ENCODE peak calls at places on chromosomes 2 and 18, in nine cellular contexts. B is sigmoid colon, G is HL-60, N is suprapubic skin, Y is Panc1, X is spleen, I is breast epithelium, C is upper lobe of left lung, S is GM23338. D is an unnamed sample.

GRCh38 chr2:238220892-238221521 is 17.5 kb upstream of the ILKAP start:
- DNase-seq in B (no peak), G (no peak), N (no peak), Y (no peak), X (no peak), I (no peak), C (no peak), S (no peak), D (no peak)

GRCh38 chr2:18430996-18431748 is 129.3 kb downstream of the RDH14 start:
- DNase-seq in B (no peak), G (no peak), N (no peak), Y (no peak), X (no peak), I (no peak), C (no peak), S (no peak), D (no peak)

GRCh38 chr18:67600181-67600631 is 83.7 kb upstream of the DSEL start:
- DNase-seq in B (no peak), G (no peak), N (no peak), Y (no peak), X (no peak), I (no peak), C (no peak), S (no peak), D (no peak)

GRCh38 chr18:13381331-13381730 is 162.8 kb downstream of the LDLRAD4 start:
- DNase-seq in B (peak; percentile 60), G (no peak), N (no peak), Y (no peak), X (no peak), I (no peak), C (peak; percentile 10), S (no peak), D (no peak)

GRCh38 chr2:168369087-168369486 is 87.0 kb upstream of the CERS6 start:
- DNase-seq in B (no peak), G (no peak), N (no peak), Y (no peak), X (no peak), I (no peak), C (no peak), S (no peak), D (no peak)

GRCh38 chr2:191439481-191439880 is 194.3 kb downstream of the MYO1B start:
- DNase-seq in B (no peak), G (no peak), N (no peak), Y (no peak), X (no peak), I (no peak), C (no peak), S (no peak), D (no peak)

GRCh38 chr2:68594041-68594440 is 49.3 kb upstream of the PROKR1 start:
- DNase-seq in B (no peak), G (peak; percentile 13), N (no peak), Y (no peak), X (no peak), I (no peak), C (no peak), S (no peak), D (no peak)

GRCh38 chr2:152443771-152444170 is 108.8 kb downstream of the FMNL2 start:
- DNase-seq in B (no peak), G (no peak), N (no peak), Y (no peak), X (no peak), I (no peak), C (no peak), S (no peak), D (peak; percentile 72)

GRCh38 chr2:102392096-102392495 is 30.9 kb upstream of the IL18RAP start:
- DNase-seq in B (no peak), G (no peak), N (no peak), Y (no peak), X (no peak), I (no peak), C (no peak), S (no peak), D (no peak)

GRCh38 chr2:237677951-237678481 is 50.6 kb downstream of the LRRFIP1 start:
- DNase-seq in B (peak; percentile 85), G (no peak), N (peak; percentile 83), Y (no peak), X (peak; percentile 76), I (no peak), C (peak; percentile 73), S (no peak), D (no peak)

GRCh38 chr2:134389331-134389835 is 135.5 kb downstream of the MGAT5 start:
- DNase-seq in B (no peak), G (no peak), N (no peak), Y (no peak), X (no peak), I (no peak), C (no peak), S (no peak), D (no peak)

GRCh38 chr2:134381141-134381540 is 127.3 kb downstream of the MGAT5 start:
- DNase-seq in B (no peak), G (no peak), N (no peak), Y (no peak), X (no peak), I (no peak), C (no peak), S (no peak), D (no peak)

GRCh38 chr2:134386321-134386720 is 132.4 kb downstream of the MGAT5 start:
- DNase-seq in B (no peak), G (no peak), N (no peak), Y (no peak), X (no peak), I (no peak), C (no peak), S (no peak), D (no peak)

GRCh38 chr2:134384131-134384530 is 130.3 kb downstream of the MGAT5 start:
- DNase-seq in B (no peak), G (no peak), N (no peak), Y (no peak), X (no peak), I (no peak), C (no peak), S (no peak), D (no peak)

DNA sequence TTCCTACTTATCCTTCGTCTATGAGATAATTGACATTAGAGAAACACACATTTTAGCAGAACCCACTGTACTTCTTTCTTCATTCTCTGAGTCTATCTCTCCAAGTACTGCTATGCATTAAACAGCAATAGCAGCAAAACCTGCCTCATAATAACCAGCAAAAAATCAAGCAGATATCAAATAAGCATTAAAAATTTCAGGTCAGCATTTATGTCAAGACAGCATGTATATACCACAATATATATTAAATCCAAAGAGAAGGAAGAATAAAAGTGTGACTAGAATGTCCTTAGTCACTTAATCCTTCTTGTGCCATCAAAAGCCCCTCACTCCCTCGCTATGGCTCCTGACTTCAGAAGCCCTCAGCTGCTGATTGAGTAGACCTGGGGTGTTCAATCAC is 131.3 kb downstream of the MGAT5 start:
- DNase-seq in B (no peak), G (no peak), N (no peak), Y (no peak), X (no peak), I (no peak), C (no peak), S (no peak), D (no peak)
- H3K27ac ChIP-seq in B (no peak overlapping the region), G (no peak overlapping the region), N (no peak overlapping the region), Y (no peak overlapping the region), X (no peak overlapping the region), I (no peak overlapping the region), C (no peak overlapping the region), S (no peak overlapping the region), D (no peak overlapping the region)

DNA sequence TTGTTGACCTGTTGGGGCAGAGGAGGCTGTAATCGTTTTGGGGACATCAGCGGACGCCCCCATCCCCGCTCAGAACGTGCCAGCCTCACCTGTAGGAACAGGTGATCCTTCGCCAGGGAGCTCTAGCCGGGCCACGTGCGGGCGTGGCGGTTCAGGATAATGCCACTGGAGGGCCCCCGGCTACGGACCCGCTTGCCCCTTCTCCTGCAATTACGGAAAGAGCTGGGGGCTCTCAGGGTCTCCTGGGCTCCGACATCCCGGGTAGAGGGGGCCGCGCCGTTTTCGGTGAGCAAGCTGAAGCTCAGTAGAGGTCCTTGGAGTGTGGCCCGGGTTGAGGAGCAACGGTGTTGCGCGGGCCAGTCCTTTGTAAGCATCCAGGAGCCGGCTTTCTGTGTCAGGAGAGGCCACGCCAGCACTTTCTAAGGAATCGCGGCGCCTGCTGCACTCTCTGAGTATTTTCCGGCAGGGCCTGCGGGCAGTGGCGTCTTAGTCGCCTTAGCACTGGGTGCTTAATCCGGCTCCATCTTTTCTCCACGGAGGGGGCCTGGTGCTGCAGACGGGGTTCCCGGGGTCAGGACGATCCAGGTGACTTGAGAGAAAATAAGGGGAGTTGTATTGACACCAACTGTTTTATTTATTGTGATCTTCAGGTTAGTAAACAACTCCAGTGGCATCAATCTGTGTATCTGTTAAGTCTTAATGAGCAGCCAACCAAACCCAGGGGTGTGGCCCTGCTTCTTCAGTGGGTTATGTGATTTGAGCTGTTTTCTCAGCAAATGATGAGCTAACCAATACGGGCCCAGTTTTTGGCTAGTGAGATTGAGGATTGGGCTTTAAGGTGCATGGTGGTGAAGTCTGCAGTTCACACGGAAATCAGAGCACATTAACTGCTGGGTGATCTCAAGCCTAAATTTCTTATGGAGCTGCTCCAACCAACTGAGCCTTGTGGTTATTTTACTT is 1.9 kb downstream of the MTCL1 start:
- DNase-seq in B (peak; percentile 87), G (no peak), N (peak; percentile 70), Y (no peak), X (peak; percentile 80), I (peak; percentile 32), C (no peak), S (peak; percentile 82), D (peak; percentile 92)
- TF ChIP-seq POLR2AphosphoS5 in B (no peak), G (no peak), N (no peak), Y (no peak), X (no peak), I (no peak), C (no peak), S (no peak), D (peak; percentile 32)

DNA sequence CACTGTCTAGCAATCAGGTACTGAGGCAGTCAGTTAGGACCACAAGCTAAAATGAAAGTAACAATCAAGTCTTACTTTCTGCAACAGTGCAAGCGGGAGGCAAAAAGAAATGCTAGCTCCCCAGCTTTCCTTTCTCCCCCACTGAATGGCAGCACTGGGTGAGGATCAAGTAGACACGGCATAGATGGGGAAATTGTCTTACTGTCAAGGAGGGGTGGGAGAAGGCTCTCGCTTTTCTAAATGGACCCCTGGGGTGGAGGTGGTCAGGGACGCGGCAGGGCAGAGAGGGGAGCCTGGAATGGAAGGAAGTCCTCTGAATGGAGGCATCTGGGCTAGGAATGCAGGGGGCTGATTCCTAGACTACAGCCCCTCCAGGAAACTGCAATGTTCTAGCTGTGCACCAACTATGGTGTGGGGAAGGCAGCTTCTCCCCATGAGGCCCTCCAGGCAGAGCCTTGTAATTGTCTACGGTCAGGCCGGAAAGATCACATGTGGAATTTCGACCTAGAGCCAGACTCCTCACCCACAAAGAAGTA is 24.3 kb downstream of the METTL8 start:
- DNase-seq in B (no peak), G (no peak), N (no peak), Y (no peak), X (no peak), I (no peak), C (no peak), S (peak; percentile 56), D (no peak)
- H3K27ac ChIP-seq in B (peak overlapping the region; percentile 55), G (no peak overlapping the region), N (peak overlapping the region; percentile 55), Y (no peak overlapping the region), X (no peak overlapping the region), I (peak overlapping the region; percentile 57), C (no peak overlapping the region), S (peak overlapping the region; percentile 50), D (peak overlapping the region; percentile 53)

DNA sequence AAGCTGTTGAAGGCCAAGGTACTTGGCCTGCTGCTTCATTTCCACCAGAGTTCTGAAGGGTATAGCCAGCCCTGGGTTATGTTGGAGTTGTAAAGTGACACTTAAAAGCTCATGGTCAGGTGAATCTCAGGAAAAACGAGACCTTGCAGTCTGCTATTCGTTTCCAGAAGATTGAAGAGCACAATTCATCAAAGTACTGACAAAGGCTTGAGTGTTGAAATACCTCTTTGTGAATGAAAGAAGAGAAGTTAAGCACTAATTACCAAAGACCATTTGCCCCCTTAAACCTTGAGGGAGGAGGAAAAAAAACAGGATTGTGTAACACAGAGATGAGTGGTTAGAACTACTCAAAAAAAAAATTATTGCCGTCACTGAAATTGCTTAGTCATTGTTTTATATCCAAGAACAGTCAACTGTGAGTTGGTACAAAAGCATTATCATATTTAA is 48.6 kb downstream of the MAP2 start:
- DNase-seq in B (no peak), G (peak; percentile 67), N (no peak), Y (no peak), X (no peak), I (no peak), C (no peak), S (peak; percentile 17), D (no peak)
- TF ChIP-seq POLR2AphosphoS5 in B (no peak), G (no peak), N (no peak), Y (no peak), X (no peak), I (no peak), C (no peak), S (no peak), D (no peak)

D was measured in esophagus muscularis mucosa.